ENCODE peak calls at places on chromosomes 5 and 9, in ten cellular contexts. K, I, W, N, X, O, E, Z, H and J are unnamed samples.

GRCh38 chr5:170151105-170151831 is 45.6 kb downstream of the FOXI1 start:
- DNase-seq in K (peak), I (peak), W (no peak), N (peak), X (peak), O (no peak), E (peak), Z (no peak), H (peak), J (no peak)

GRCh38 chr9:133199648-133200321 is 9.3 kb downstream of the OBP2B start:
- DNase-seq in K (peak), I (no peak), W (no peak), N (no peak), X (peak), O (no peak), E (no peak), Z (no peak), H (no peak), J (peak)

GRCh38 chr5:147093138-147093537 is 141.7 kb upstream of the STK32A start:
- DNase-seq in K (peak), I (no peak), W (no peak), N (peak), X (no peak), O (no peak), E (no peak), Z (no peak), H (no peak), J (no peak)

GRCh38 chr5:96259211-96259772 is 173.8 kb downstream of the PCSK1 start:
- DNase-seq in K (peak), I (no peak), W (no peak), N (peak), X (no peak), O (peak), E (peak), Z (no peak), H (no peak), J (no peak)

GRCh38 chr5:65820373-65820772 is 98.4 kb downstream of the NLN start:
- DNase-seq in K (no peak), I (no peak), W (no peak), N (no peak), X (no peak), O (no peak), E (no peak), Z (no peak), H (no peak), J (no peak)

GRCh38 chr5:172758077-172758835 is 12.7 kb downstream of the DUSP1 start:
- DNase-seq in K (peak), I (peak), W (no peak), N (peak), X (peak), O (no peak), E (peak), Z (no peak), H (peak), J (no peak)

GRCh38 chr9:26604076-26604662 is 288.4 kb downstream of the CAAP1 start:
- DNase-seq in K (no peak), I (no peak), W (no peak), N (no peak), X (no peak), O (no peak), E (no peak), Z (no peak), H (no peak), J (no peak)

GRCh38 chr9:101706261-101706798 is 32.1 kb downstream of the GRIN3A start:
- DNase-seq in K (no peak), I (no peak), W (no peak), N (no peak), X (no peak), O (no peak), E (no peak), Z (no peak), H (no peak), J (no peak)

GRCh38 chr9:27442464-27442863 is 81.6 kb upstream of the IFNK start:
- DNase-seq in K (no peak), I (no peak), W (no peak), N (no peak), X (no peak), O (no peak), E (no peak), Z (peak), H (no peak), J (no peak)

GRCh38 chr9:34551751-34552605 is 29.2 kb upstream of the ENHO start:
- DNase-seq in K (no peak), I (no peak), W (no peak), N (no peak), X (peak), O (no peak), E (no peak), Z (no peak), H (no peak), J (no peak)